ENCODE peak calls at places on chromosomes 4 and X, in nine cellular contexts. One of them, this sample, is unnamed. For H3K27me3, the result is how much of the 10 kb centered on the place peaks cover.

GRCh38 chr4:164828945-164829344 is 48.0 kb upstream of the APELA start:
- DNase-seq in thoracic aorta: no peak
- DNase-seq in pancreas: no peak
- DNase-seq in sigmoid colon: no peak
- DNase-seq in suprapubic skin: no peak
- DNase-seq in dorsolateral prefrontal cortex: no peak
- DNase-seq in neural progenitor cell: no peak
- DNase-seq in thyroid gland: no peak
- DNase-seq in right lobe of liver: no peak
- DNase-seq in this sample: no peak

GRCh38 chrX:33307954-33308353 is 96.6 kb upstream of the DMD start:
- DNase-seq in thoracic aorta: no peak
- DNase-seq in pancreas: no peak
- DNase-seq in sigmoid colon: no peak
- DNase-seq in suprapubic skin: no peak
- DNase-seq in dorsolateral prefrontal cortex: no peak
- DNase-seq in neural progenitor cell: no peak
- DNase-seq in thyroid gland: no peak
- DNase-seq in right lobe of liver: no peak
- DNase-seq in this sample: no peak

GRCh38 chr4:73922766-73923630 is 53.8 kb downstream of the CXCL1 start:
- DNase-seq in thoracic aorta: no peak
- DNase-seq in pancreas: no peak
- DNase-seq in sigmoid colon: no peak
- DNase-seq in suprapubic skin: no peak
- DNase-seq in dorsolateral prefrontal cortex: no peak
- DNase-seq in neural progenitor cell: no peak
- DNase-seq in thyroid gland: no peak
- DNase-seq in right lobe of liver: no peak
- DNase-seq in this sample: no peak

GRCh38 chrX:129318375-129318774 is 204.9 kb downstream of the SMARCA1 start:
- DNase-seq in thoracic aorta: no peak
- DNase-seq in pancreas: no peak
- DNase-seq in sigmoid colon: no peak
- DNase-seq in suprapubic skin: no peak
- DNase-seq in dorsolateral prefrontal cortex: no peak
- DNase-seq in neural progenitor cell: no peak
- DNase-seq in thyroid gland: no peak
- DNase-seq in right lobe of liver: no peak
- DNase-seq in this sample: peak

GRCh38 chr4:8238061-8238511 is 31.5 kb upstream of the HTRA3 start:
- DNase-seq in thoracic aorta: no peak
- DNase-seq in pancreas: no peak
- DNase-seq in sigmoid colon: no peak
- DNase-seq in suprapubic skin: no peak
- DNase-seq in dorsolateral prefrontal cortex: no peak
- DNase-seq in neural progenitor cell: no peak
- DNase-seq in thyroid gland: no peak
- DNase-seq in right lobe of liver: peak
- DNase-seq in this sample: no peak

GRCh38 chr4:123102897-123103489 is 180.6 kb upstream of the NUDT6 start:
- DNase-seq in thoracic aorta: no peak
- DNase-seq in pancreas: no peak
- DNase-seq in sigmoid colon: no peak
- DNase-seq in suprapubic skin: no peak
- DNase-seq in dorsolateral prefrontal cortex: no peak
- DNase-seq in neural progenitor cell: peak
- DNase-seq in thyroid gland: no peak
- DNase-seq in right lobe of liver: no peak
- DNase-seq in this sample: peak

GRCh38 chrX:66731398-66731797 is 92.5 kb upstream of the EDA2R start:
- DNase-seq in thoracic aorta: no peak
- DNase-seq in pancreas: no peak
- DNase-seq in sigmoid colon: no peak
- DNase-seq in suprapubic skin: no peak
- DNase-seq in dorsolateral prefrontal cortex: no peak
- DNase-seq in neural progenitor cell: peak
- DNase-seq in thyroid gland: peak
- DNase-seq in right lobe of liver: no peak
- DNase-seq in this sample: peak

GRCh38 chrX:49850028-49850427 is 20.9 kb downstream of the PAGE4 start:
- DNase-seq in thoracic aorta: no peak
- DNase-seq in pancreas: no peak
- DNase-seq in sigmoid colon: no peak
- DNase-seq in suprapubic skin: no peak
- DNase-seq in dorsolateral prefrontal cortex: no peak
- DNase-seq in neural progenitor cell: no peak
- DNase-seq in thyroid gland: no peak
- DNase-seq in right lobe of liver: no peak
- DNase-seq in this sample: no peak

GRCh38 chr4:75779059-75779757 is 54.8 kb downstream of the USO1 start:
- DNase-seq in thoracic aorta: no peak
- DNase-seq in pancreas: no peak
- DNase-seq in sigmoid colon: no peak
- DNase-seq in suprapubic skin: no peak
- DNase-seq in dorsolateral prefrontal cortex: no peak
- DNase-seq in neural progenitor cell: no peak
- DNase-seq in thyroid gland: no peak
- DNase-seq in right lobe of liver: no peak
- DNase-seq in this sample: no peak

GRCh38 chrX:15334561-15334960 is 762 bp downstream of the PIGA start:
- DNase-seq in thoracic aorta: no peak
- DNase-seq in pancreas: peak
- DNase-seq in sigmoid colon: no peak
- DNase-seq in suprapubic skin: no peak
- DNase-seq in dorsolateral prefrontal cortex: no peak
- DNase-seq in neural progenitor cell: no peak
- DNase-seq in thyroid gland: no peak
- DNase-seq in right lobe of liver: no peak
- DNase-seq in this sample: no peak

GRCh38 chrX:15335135-15336022 is at the start of gene PIGA:
- DNase-seq in thoracic aorta: peak
- DNase-seq in pancreas: peak
- DNase-seq in sigmoid colon: peak
- DNase-seq in suprapubic skin: peak
- DNase-seq in dorsolateral prefrontal cortex: peak
- DNase-seq in neural progenitor cell: peak
- DNase-seq in thyroid gland: peak
- DNase-seq in right lobe of liver: peak
- DNase-seq in this sample: peak

GRCh38 chrX:15340867-15341266 is 5.5 kb upstream of the PIGA start:
- DNase-seq in thoracic aorta: no peak
- DNase-seq in pancreas: no peak
- DNase-seq in sigmoid colon: no peak
- DNase-seq in suprapubic skin: no peak
- DNase-seq in dorsolateral prefrontal cortex: no peak
- DNase-seq in neural progenitor cell: peak
- DNase-seq in thyroid gland: no peak
- DNase-seq in right lobe of liver: no peak
- DNase-seq in this sample: no peak

GRCh38 chrX:15336023-15336413 is 695 bp upstream of the PIGA start:
- DNase-seq in thoracic aorta: no peak
- DNase-seq in pancreas: peak
- DNase-seq in sigmoid colon: no peak
- DNase-seq in suprapubic skin: no peak
- DNase-seq in dorsolateral prefrontal cortex: no peak
- DNase-seq in neural progenitor cell: peak
- DNase-seq in thyroid gland: peak
- DNase-seq in right lobe of liver: no peak
- DNase-seq in this sample: peak
- H3K4me3 ChIP-seq in thoracic aorta: peak
- H3K4me3 ChIP-seq in pancreas: peak
- H3K4me3 ChIP-seq in sigmoid colon: peak
- H3K4me3 ChIP-seq in suprapubic skin: peak
- H3K4me3 ChIP-seq in dorsolateral prefrontal cortex: peak
- H3K4me3 ChIP-seq in neural progenitor cell: peak
- H3K4me3 ChIP-seq in thyroid gland: peak
- H3K4me3 ChIP-seq in right lobe of liver: peak
- H3K4me3 ChIP-seq in this sample: peak

DNA sequence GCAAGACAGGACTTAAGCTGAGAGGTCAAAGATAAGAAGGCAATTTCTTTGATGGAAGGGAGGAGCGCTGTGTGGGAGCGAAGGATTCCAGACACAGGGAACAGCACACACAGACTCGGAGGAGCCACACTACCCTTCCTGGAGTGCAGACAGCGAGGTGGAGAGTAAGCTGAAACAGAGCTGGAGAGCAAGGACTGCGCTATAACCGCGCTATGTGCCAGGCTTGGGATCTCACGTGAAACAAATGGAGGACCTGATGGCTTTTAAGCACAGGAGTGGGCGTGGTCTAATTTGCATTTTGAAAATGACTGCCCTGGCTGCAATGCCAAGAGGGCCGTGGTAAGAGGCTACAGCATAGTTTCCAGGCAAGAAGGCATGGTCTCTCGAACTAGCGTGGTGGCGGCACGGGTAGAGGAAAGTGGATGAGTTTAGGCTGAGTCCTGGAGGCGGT is 113.9 kb upstream of the SORBS2 start:
- DNase-seq in thoracic aorta: no peak
- DNase-seq in pancreas: no peak
- DNase-seq in sigmoid colon: no peak
- DNase-seq in suprapubic skin: no peak
- DNase-seq in dorsolateral prefrontal cortex: no peak
- DNase-seq in neural progenitor cell: peak
- DNase-seq in thyroid gland: no peak
- DNase-seq in right lobe of liver: no peak
- DNase-seq in this sample: peak
- H3K27me3 ChIP-seq in thoracic aorta: under half
- H3K27me3 ChIP-seq in pancreas: under half
- H3K27me3 ChIP-seq in sigmoid colon: under half
- H3K27me3 ChIP-seq in suprapubic skin: under half
- H3K27me3 ChIP-seq in dorsolateral prefrontal cortex: under half
- H3K27me3 ChIP-seq in neural progenitor cell: under half
- H3K27me3 ChIP-seq in thyroid gland: under half
- H3K27me3 ChIP-seq in right lobe of liver: under half
- H3K27me3 ChIP-seq in this sample: under half

GRCh38 chrX:154987940-154988339 is 34.6 kb downstream of the F8 start:
- DNase-seq in thoracic aorta: no peak
- DNase-seq in pancreas: no peak
- DNase-seq in sigmoid colon: no peak
- DNase-seq in suprapubic skin: no peak
- DNase-seq in dorsolateral prefrontal cortex: no peak
- DNase-seq in neural progenitor cell: no peak
- DNase-seq in thyroid gland: no peak
- DNase-seq in right lobe of liver: no peak
- DNase-seq in this sample: no peak
- H3K4me3 ChIP-seq in thoracic aorta: no peak
- H3K4me3 ChIP-seq in pancreas: no peak
- H3K4me3 ChIP-seq in sigmoid colon: no peak
- H3K4me3 ChIP-seq in suprapubic skin: no peak
- H3K4me3 ChIP-seq in dorsolateral prefrontal cortex: no peak
- H3K4me3 ChIP-seq in neural progenitor cell: no peak
- H3K4me3 ChIP-seq in thyroid gland: no peak
- H3K4me3 ChIP-seq in right lobe of liver: no peak
- H3K4me3 ChIP-seq in this sample: no peak

GRCh38 chrX:48090123-48090522 is 18.7 kb upstream of the ZNF630 start:
- DNase-seq in thoracic aorta: no peak
- DNase-seq in pancreas: no peak
- DNase-seq in sigmoid colon: no peak
- DNase-seq in suprapubic skin: no peak
- DNase-seq in dorsolateral prefrontal cortex: no peak
- DNase-seq in neural progenitor cell: no peak
- DNase-seq in thyroid gland: no peak
- DNase-seq in right lobe of liver: no peak
- DNase-seq in this sample: no peak
- H3K27me3 ChIP-seq in thoracic aorta: under half
- H3K27me3 ChIP-seq in pancreas: under half
- H3K27me3 ChIP-seq in sigmoid colon: under half
- H3K27me3 ChIP-seq in suprapubic skin: under half
- H3K27me3 ChIP-seq in dorsolateral prefrontal cortex: under half
- H3K27me3 ChIP-seq in neural progenitor cell: under half
- H3K27me3 ChIP-seq in thyroid gland: under half
- H3K27me3 ChIP-seq in right lobe of liver: under half
- H3K27me3 ChIP-seq in this sample: under half